ENCODE peak calls at places on chromosomes 7 and 10, in nine cellular contexts. G is fibroblast of mammary gland; B is activated naive CD8-positive, alpha-beta T cell treated with anti-CD3 and anti-CD28 coated beads, Interleukin-2, amount 50 U/mL, for 16 hours; C is NCI-H1092; L is iris pigment epithelial cell; H is posterior vena cava; U is effector memory CD4-positive, alpha-beta T cell; W is OCI-LY7; X is HTR-8/SVneo. A is an unnamed sample.

GRCh38 chr7:68888971-68889385 is 709.3 kb upstream of the AUTS2 start:
- DNase-seq in G (no peak), C (no peak), H (no peak), B (no peak), L (no peak), W (no peak), X (no peak), U (no peak), A (no peak)

GRCh38 chr7:7347045-7347444 is 164.7 kb downstream of the C1GALT1 start:
- DNase-seq in H (no peak), U (no peak), W (no peak), L (no peak), G (no peak), B (no peak), X (no peak), C (no peak), A (no peak)

GRCh38 chr10:13346280-13346819 is 1.7 kb downstream of the SEPHS1 start:
- DNase-seq in U (no peak), X (no peak), L (peak), B (no peak), H (peak), W (no peak), G (peak), C (no peak), A (peak)

GRCh38 chr10:89207801-89208551 is 859 bp upstream of the CH25H start:
- DNase-seq in G (peak), X (peak), L (peak), U (no peak), W (no peak), C (no peak), B (no peak), H (peak), A (peak)

GRCh38 chr7:15687645-15688025 is 1.2 kb upstream of the MEOX2 start:
- DNase-seq in G (no peak), X (no peak), L (no peak), C (peak), W (no peak), H (peak), U (no peak), B (no peak), A (no peak)

GRCh38 chr7:103538964-103539709 is 93.1 kb upstream of the SLC26A5 start:
- DNase-seq in C (no peak), W (no peak), G (no peak), U (no peak), H (no peak), B (no peak), L (no peak), X (no peak), A (no peak)

GRCh38 chr10:98115388-98115787 is 19.1 kb upstream of the R3HCC1L start:
- DNase-seq in G (no peak), U (no peak), X (no peak), H (no peak), W (no peak), L (no peak), B (no peak), C (no peak), A (no peak)

GRCh38 chr10:33260403-33261239 is 73.8 kb downstream of the NRP1 start:
- DNase-seq in G (no peak), W (no peak), L (no peak), H (no peak), B (no peak), C (no peak), U (no peak), X (no peak), A (no peak)

GRCh38 chr7:107194051-107194450 is 25.2 kb downstream of the HBP1 start:
- DNase-seq in W (no peak), B (no peak), G (no peak), L (no peak), H (no peak), X (no peak), U (no peak), C (no peak), A (peak)

GRCh38 chr10:7288060-7288690 is 122.7 kb downstream of the SFMBT2 start:
- DNase-seq in B (no peak), C (no peak), G (peak), X (no peak), H (no peak), L (no peak), W (no peak), U (no peak), A (no peak)

GRCh38 chr7:112238852-112239610 is 32.5 kb downstream of the ZNF277 start:
- DNase-seq in U (no peak), H (no peak), W (no peak), G (peak), L (peak), X (no peak), C (no peak), B (no peak), A (no peak)

GRCh38 chr10:1509003-1509402 is 228.3 kb downstream of the ADARB2 start:
- DNase-seq in H (no peak), W (no peak), G (no peak), X (no peak), B (no peak), C (no peak), U (no peak), L (no peak), A (no peak)

GRCh38 chr10:97999066-97999908 is 31.1 kb downstream of the CRTAC1 start:
- DNase-seq in H (no peak), W (no peak), X (no peak), U (no peak), L (no peak), B (no peak), C (no peak), G (no peak), A (no peak)

GRCh38 chr7:131244259-131244852 is 83.3 kb upstream of the MKLN1 start:
- DNase-seq in H (no peak), W (no peak), U (no peak), B (no peak), C (no peak), L (peak), X (peak), G (peak), A (peak)

GRCh38 chr7:102322202-102322715 is 34.0 kb downstream of the SPDYE6 start:
- DNase-seq in H (no peak), L (no peak), U (no peak), X (no peak), B (no peak), C (no peak), W (no peak), G (peak), A (no peak)